ENCODE peak calls at places on chromosomes 5 and 9, in six cellular contexts. O is K562, S is HepG2, T is A549, A is GM12878, Y is upper lobe of left lung. F is an unnamed sample. For H3K4me1, the result is how much of the 10 kb centered on the place peaks cover.

GRCh38 chr9:96382175-96382574 is 1.3 kb downstream of the SLC35D2 start:
- ATAC-seq in O (no peak), S (no peak), T (no peak), A (no peak), Y (no peak), F (no peak)

GRCh38 chr9:110048976-110049698 is 158.8 kb downstream of the C9orf152 start:
- ATAC-seq in O (no peak), S (no peak), T (peak), A (peak), Y (peak), F (peak)

GRCh38 chr9:77293949-77294348 is 116.6 kb downstream of the VPS13A start:
- ATAC-seq in O (no peak), S (no peak), T (no peak), A (no peak), Y (no peak), F (no peak)

GRCh38 chr5:132791026-132791425 is 14.0 kb upstream of the SEPTIN8 start:
- ATAC-seq in O (no peak), S (no peak), T (no peak), A (no peak), Y (no peak), F (no peak)

GRCh38 chr9:77469515-77470197 is 178.5 kb downstream of the GNA14 start:
- ATAC-seq in O (no peak), S (no peak), T (no peak), A (no peak), Y (no peak), F (no peak)

GRCh38 chr9:86577420-86578333 is 223.5 kb upstream of the TUT7 start:
- ATAC-seq in O (no peak), S (no peak), T (no peak), A (no peak), Y (no peak), F (no peak)

GRCh38 chr9:72012642-72013041 is 47.8 kb downstream of the C9orf57 start:
- ATAC-seq in O (no peak), S (peak), T (no peak), A (no peak), Y (no peak), F (no peak)

GRCh38 chr5:56299212-56299611 is 66.1 kb upstream of the ANKRD55 start:
- ATAC-seq in O (no peak), S (no peak), T (no peak), A (no peak), Y (no peak), F (no peak)

GRCh38 chr9:71990466-71990865 is 69.9 kb downstream of the C9orf57 start:
- ATAC-seq in O (no peak), S (no peak), T (no peak), A (no peak), Y (no peak), F (no peak)

GRCh38 chr5:77337716-77338115 is 127.2 kb downstream of the PDE8B start:
- ATAC-seq in O (no peak), S (no peak), T (no peak), A (no peak), Y (no peak), F (no peak)

GRCh38 chr9:95446259-95446658 is 70.5 kb downstream of the PTCH1 start:
- ATAC-seq in O (no peak), S (no peak), T (no peak), A (peak), Y (no peak), F (no peak)

GRCh38 chr5:115735108-115735998 is 81.1 kb downstream of the CDO1 start:
- ATAC-seq in O (no peak), S (peak), T (no peak), A (no peak), Y (peak), F (peak)

GRCh38 chr9:99299214-99300102 is 77.4 kb downstream of the SEC61B start:
- ATAC-seq in O (peak), S (peak), T (peak), A (peak), Y (no peak), F (no peak)

GRCh38 chr9:33255471-33255870 is 9.0 kb downstream of the BAG1 start:
- ATAC-seq in O (no peak), S (no peak), T (peak), A (no peak), Y (no peak), F (no peak)

GRCh38 chr5:129857124-129857523 is 47.1 kb upstream of the CHSY3 start:
- ATAC-seq in O (no peak), S (no peak), T (no peak), A (no peak), Y (peak), F (no peak)

GRCh38 chr5:96321371-96321770 is 111.7 kb downstream of the PCSK1 start:
- ATAC-seq in O (no peak), S (no peak), T (no peak), A (no peak), Y (no peak), F (no peak)

GRCh38 chr5:181258576-181258975 is 2.4 kb downstream of the TRIM52 start:
- ATAC-seq in O (no peak), S (no peak), T (no peak), A (no peak), Y (no peak), F (no peak)
- TF ChIP-seq EP300 in O (no peak), S (no peak), T (no peak), A (no peak), Y (no peak), F (no peak)

GRCh38 chr9:93949694-93950449 is 5.3 kb downstream of the BARX1 start:
- ATAC-seq in O (peak), S (no peak), T (no peak), A (no peak), Y (no peak), F (no peak)

GRCh38 chr9:93949073-93949693 is 6.0 kb downstream of the BARX1 start:
- ATAC-seq in O (no peak), S (no peak), T (no peak), A (no peak), Y (no peak), F (no peak)

GRCh38 chr9:93951655-93952118 is 3.5 kb downstream of the BARX1 start:
- ATAC-seq in O (no peak), S (no peak), T (no peak), A (no peak), Y (peak), F (no peak)

GRCh38 chr9:93952119-93952783 is 2.9 kb downstream of the BARX1 start:
- ATAC-seq in O (no peak), S (no peak), T (no peak), A (no peak), Y (no peak), F (no peak)

GRCh38 chr9:93950619-93951601 is 4.2 kb downstream of the BARX1 start:
- ATAC-seq in O (no peak), S (peak), T (no peak), A (no peak), Y (peak), F (no peak)
- H3K4me1 ChIP-seq in O (under half), S (under half), T (under half), A (under half), Y (under half), F (under half)

DNA sequence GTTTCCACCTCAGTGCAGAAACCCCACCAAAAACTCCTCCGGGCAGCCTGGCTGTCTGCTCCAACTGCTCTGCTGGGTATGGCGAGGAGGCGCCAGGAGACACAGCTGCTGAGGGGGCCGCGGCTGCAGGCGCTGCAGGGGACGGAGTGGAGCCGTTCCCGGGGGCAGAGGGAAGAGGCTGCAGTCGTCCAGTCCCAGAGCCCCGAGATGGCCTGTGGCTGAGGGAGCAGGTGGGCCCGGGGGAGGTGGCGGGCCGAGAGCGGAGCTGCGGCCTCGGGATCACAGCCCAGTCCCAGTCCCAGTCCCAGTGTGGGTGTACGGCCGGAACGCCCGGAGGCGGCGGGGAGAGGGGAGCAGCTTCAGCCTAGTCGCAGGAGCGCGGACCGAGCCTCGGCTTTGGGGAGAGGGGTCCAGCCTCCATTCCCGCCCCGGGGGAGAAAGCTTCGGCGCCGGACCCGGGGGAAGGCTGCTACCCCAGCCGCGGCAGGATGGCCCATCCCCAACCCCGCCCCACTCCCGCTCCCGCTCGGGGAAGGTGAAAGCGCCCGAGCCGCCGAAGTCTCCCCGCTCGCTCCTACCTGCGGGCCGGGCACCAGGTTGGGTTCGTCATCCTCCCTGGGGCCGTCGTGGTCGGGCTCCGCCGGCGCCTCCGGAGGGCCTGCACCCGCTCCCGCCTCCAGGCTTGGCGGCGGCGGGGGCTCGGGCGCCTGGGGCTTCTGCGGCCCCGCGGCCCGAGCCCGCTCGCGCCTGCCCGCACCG is 513 bp downstream of the FAM193B start:
- ATAC-seq in O (peak), S (peak), T (peak), A (peak), Y (peak), F (peak)
- TF ChIP-seq POLR2A in O (no peak), S (no peak), T (no peak), A (no peak), Y (no peak), F (no peak)

GRCh38 chr5:173477320-173478055 is 139.0 kb downstream of the BOD1 start:
- ATAC-seq in O (no peak), S (no peak), T (no peak), A (no peak), Y (peak), F (peak)
- TF ChIP-seq EP300 in O (no peak), S (no peak), T (no peak), A (no peak), Y (no peak), F (no peak)

DNA sequence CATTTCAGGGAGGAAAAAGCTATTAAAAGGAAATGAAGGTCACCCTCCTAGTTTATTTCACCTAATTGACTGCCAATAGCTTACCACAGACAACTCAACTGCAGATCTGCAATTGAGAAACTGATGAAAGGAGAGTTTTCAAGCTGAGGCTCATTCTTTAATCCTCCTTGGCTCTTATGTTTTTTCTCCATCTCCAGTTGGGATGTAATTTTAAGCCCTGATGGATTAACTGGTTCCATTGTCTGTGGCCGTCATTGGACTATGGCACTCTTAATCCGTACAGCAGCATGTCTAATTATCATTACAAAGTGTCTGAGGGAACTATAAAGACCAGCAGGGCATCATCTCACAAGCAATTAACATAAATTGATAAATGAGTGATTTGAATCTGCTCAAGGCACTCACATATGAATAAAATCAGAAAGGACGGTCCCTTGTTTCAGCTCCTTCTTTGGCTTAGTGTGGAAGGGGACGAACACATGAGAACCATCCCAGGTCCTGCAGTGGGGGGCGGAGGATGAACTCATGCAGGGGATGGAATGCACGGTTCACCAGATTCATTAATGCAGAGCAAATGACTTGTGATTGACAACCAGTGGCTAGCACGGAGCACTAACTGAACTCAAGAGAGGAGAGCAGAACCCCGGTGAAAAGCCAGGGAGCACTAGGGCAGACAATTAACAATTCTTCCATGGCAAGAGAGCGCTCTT is 38.4 kb downstream of the TLE1 start:
- ATAC-seq in O (no peak), S (no peak), T (no peak), A (no peak), Y (no peak), F (no peak)
- H3K4me1 ChIP-seq in O (under half), S (under half), T (half or more), A (under half), Y (under half), F (under half)

DNA sequence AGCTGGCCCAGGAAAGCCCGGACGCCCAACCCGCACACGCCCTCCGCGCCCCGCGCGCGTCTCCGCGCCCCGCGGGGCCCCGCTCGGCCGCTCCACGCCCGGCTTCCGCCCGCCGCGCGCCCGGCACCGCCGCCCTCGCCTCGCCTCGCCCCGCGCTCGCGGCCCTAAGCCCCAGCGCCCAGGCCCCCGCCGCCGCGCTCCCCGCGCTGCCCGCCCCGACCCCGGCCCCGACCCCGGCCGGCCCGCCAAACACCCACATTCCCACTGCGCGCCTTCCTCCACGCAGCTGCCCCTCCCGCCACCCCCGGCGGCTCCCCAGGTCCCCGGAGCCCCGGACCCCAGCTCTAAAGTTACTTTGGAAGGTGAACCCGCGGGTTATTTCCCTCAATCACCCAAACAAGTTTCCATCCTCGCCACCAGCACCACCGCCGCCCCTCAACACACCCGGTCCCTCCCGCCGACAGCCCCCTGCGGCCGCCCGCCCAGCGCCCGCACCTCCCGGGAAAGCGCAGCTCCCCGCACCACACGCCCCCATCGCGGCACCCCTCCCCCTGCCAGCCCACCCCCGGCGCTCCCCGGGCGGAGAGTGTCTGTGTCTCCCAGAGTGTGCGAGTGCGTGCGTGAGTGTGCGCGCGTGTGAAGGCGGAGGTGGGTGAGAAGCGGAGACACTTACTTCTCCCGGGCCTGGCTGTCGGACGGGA is 439 bp downstream of the SSBP2 start:
- ATAC-seq in O (no peak), S (peak), T (peak), A (peak), Y (peak), F (peak)
- TF ChIP-seq POLR2A in O (no peak), S (no peak), T (no peak), A (no peak), Y (peak), F (no peak)

GRCh38 chr9:122131401-122131921 is 28.1 kb downstream of the NDUFA8 start:
- ATAC-seq in O (no peak), S (no peak), T (peak), A (no peak), Y (no peak), F (no peak)
- TF ChIP-seq EP300 in O (no peak), S (no peak), T (no peak), A (no peak), Y (no peak), F (no peak)

DNA sequence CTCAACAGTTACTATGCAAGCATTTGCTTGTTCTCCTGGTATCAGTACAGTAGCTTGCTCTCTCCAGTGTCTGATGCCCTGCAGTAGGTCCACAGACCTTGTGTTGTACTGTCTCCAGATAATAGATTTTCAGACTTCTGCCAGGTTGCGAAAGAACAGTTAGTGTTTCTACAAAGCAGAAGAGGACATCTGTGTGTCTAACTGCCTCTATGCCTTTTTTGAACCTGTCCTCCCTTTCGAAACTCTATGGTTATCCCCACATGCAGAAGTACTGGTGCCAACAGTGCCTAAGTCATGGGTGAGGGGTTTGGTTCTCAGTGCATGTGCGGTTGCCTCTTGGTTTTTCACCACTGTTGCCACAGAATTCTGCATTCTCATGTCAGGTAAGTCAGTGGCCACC is 45.9 kb downstream of the KCNN2 start:
- ATAC-seq in O (no peak), S (no peak), T (no peak), A (peak), Y (no peak), F (no peak)
- H3K4me1 ChIP-seq in O (under half), S (under half), T (under half), A (under half), Y (under half), F (under half)

GRCh38 chr5:4271193-4271592 is 675.6 kb downstream of the IRX1 start:
- ATAC-seq in O (no peak), S (no peak), T (no peak), A (no peak), Y (no peak), F (no peak)

GRCh38 chr5:4275232-4275631 is 679.6 kb downstream of the IRX1 start:
- ATAC-seq in O (no peak), S (no peak), T (no peak), A (no peak), Y (no peak), F (no peak)
- TF ChIP-seq POLR2A in O (no peak), S (no peak), T (no peak), A (no peak), Y (no peak), F (no peak)

GRCh38 chr5:149581931-149582768 is 852 bp downstream of the ARHGEF37 start:
- ATAC-seq in O (peak), S (peak), T (peak), A (no peak), Y (peak), F (no peak)

GRCh38 chr5:149584106-149584505 is 2.8 kb downstream of the ARHGEF37 start:
- ATAC-seq in O (no peak), S (no peak), T (no peak), A (no peak), Y (no peak), F (no peak)

GRCh38 chr5:149581192-149581861 is at the start of gene ARHGEF37:
- ATAC-seq in O (no peak), S (peak), T (peak), A (peak), Y (peak), F (peak)

GRCh38 chr5:149585910-149586309 is 4.6 kb downstream of the ARHGEF37 start:
- ATAC-seq in O (no peak), S (no peak), T (no peak), A (no peak), Y (no peak), F (no peak)

GRCh38 chr5:149583394-149583793 is 2.1 kb downstream of the ARHGEF37 start:
- ATAC-seq in O (no peak), S (no peak), T (no peak), A (no peak), Y (peak), F (no peak)
- TF ChIP-seq EP300 in O (no peak), S (no peak), T (no peak), A (no peak), Y (no peak), F (no peak)